ENCODE peak calls at places on chromosome 12, in eight cellular contexts. W, V, H, N, O, I, G and T are unnamed samples.

GRCh38 chr12:76037130-76038105 is 5.8 kb upstream of the PHLDA1 start:
- DNase-seq in W (peak; percentile 80), V (no peak), H (peak; percentile 87), N (no peak), O (no peak), I (peak; percentile 92), G (no peak), T (no peak)

GRCh38 chr12:64258576-64258975 is 36.5 kb upstream of the KICS2 start:
- DNase-seq in W (no peak), V (no peak), H (no peak), N (no peak), O (no peak), I (no peak), G (no peak), T (no peak)

GRCh38 chr12:131477613-131478012 is 233.3 kb upstream of the SFSWAP start:
- DNase-seq in W (no peak), V (no peak), H (no peak), N (no peak), O (no peak), I (no peak), G (no peak), T (no peak)

GRCh38 chr12:10098762-10099161 is at the start of gene CLEC1A:
- DNase-seq in W (no peak), V (peak; percentile 15), H (peak; percentile 82), N (no peak), O (no peak), I (no peak), G (no peak), T (no peak)

GRCh38 chr12:10320643-10321042 is 13.0 kb downstream of the KLRD1 start:
- DNase-seq in W (no peak), V (no peak), H (no peak), N (no peak), O (no peak), I (no peak), G (no peak), T (no peak)

GRCh38 chr12:103802586-103802886 is 38.5 kb downstream of the NT5DC3 start:
- DNase-seq in W (no peak), V (no peak), H (no peak), N (no peak), O (no peak), I (no peak), G (no peak), T (no peak)

GRCh38 chr12:22409071-22409951 is 74.8 kb upstream of the ST8SIA1 start:
- DNase-seq in W (no peak), V (no peak), H (no peak), N (no peak), O (no peak), I (no peak), G (no peak), T (no peak)

GRCh38 chr12:132393245-132393795 is 63.9 kb upstream of the GALNT9 start:
- DNase-seq in W (no peak), V (no peak), H (no peak), N (no peak), O (peak; percentile 2), I (peak; percentile 17), G (peak; percentile 36), T (no peak)

GRCh38 chr12:54026640-54027441 is 1.4 kb upstream of the HOXC6 start:
- DNase-seq in W (no peak), V (no peak), H (no peak), N (no peak), O (no peak), I (no peak), G (peak; percentile 55), T (no peak)

GRCh38 chr12:54028324-54029201 is at the start of gene HOXC6:
- DNase-seq in W (no peak), V (no peak), H (peak; percentile 15), N (no peak), O (no peak), I (peak; percentile 7), G (peak; percentile 70), T (no peak)

GRCh38 chr12:54029529-54030441 is 1.5 kb downstream of the HOXC6 start:
- DNase-seq in W (no peak), V (no peak), H (no peak), N (no peak), O (no peak), I (no peak), G (peak; percentile 53), T (no peak)

GRCh38 chr12:54025507-54026393 is 2.5 kb upstream of the HOXC6 start:
- DNase-seq in W (no peak), V (no peak), H (no peak), N (no peak), O (no peak), I (no peak), G (peak; percentile 48), T (no peak)

DNA sequence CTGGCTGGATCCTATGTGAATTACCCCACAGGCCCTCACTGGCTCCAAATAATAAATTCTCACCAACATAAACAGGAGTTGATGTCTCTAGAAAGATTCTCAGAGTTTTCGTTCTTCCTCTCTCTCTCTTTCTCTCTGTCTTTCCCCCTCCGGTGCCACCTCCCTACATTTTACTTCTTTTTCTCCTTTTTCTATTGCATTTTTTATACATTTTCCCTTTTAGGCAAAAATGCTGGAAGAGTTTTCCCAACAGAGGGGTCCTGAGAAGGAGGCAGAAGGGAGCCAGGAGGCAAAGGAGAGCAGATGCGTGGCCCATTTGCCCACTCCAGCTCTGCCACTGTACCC is 826 bp upstream of the HOXC6 start:
- DNase-seq in W (no peak), V (no peak), H (no peak), N (no peak), O (no peak), I (no peak), G (peak; percentile 12), T (no peak)
- H3K4me3 ChIP-seq in W (no peak overlapping the region), V (no peak overlapping the region), H (no peak overlapping the region), N (no peak overlapping the region), O (no peak overlapping the region), I (no peak overlapping the region), G (peak overlapping the region; percentile 77), T (no peak overlapping the region)

GRCh38 chr12:58140395-58140794 is 199.0 kb downstream of the ATP23 start:
- DNase-seq in W (peak; percentile 6), V (no peak), H (no peak), N (no peak), O (no peak), I (no peak), G (no peak), T (no peak)

GRCh38 chr12:58142991-58143390 is 201.6 kb downstream of the ATP23 start:
- DNase-seq in W (no peak), V (no peak), H (peak; percentile 72), N (no peak), O (no peak), I (no peak), G (no peak), T (no peak)

GRCh38 chr12:58139894-58140293 is 198.5 kb downstream of the ATP23 start:
- DNase-seq in W (no peak), V (no peak), H (no peak), N (no peak), O (no peak), I (no peak), G (no peak), T (no peak)

GRCh38 chr12:58148405-58148804 is 207.0 kb downstream of the ATP23 start:
- DNase-seq in W (peak; percentile 41), V (no peak), H (peak; percentile 94), N (no peak), O (no peak), I (peak; percentile 57), G (no peak), T (no peak)

DNA sequence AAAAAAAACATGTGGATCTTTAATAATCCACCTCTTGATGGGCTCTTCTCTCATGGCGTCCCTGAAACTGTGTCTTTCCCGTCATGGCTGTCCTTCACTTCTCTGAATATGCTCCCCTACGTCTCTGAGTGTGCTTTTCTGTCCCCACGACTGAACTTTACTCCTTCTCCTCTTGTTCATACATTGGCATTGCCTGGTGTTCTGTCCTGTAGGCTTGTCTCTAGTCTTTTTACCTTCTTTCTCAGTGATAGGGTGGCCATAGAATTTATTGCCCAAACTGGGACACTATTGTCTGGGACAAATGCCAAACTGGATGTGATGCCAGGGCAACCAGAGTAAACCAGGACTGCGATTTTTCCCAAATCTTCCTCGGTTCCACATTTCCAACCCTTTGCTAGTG is 202.1 kb downstream of the ATP23 start:
- DNase-seq in W (no peak), V (no peak), H (peak; percentile 29), N (no peak), O (peak; percentile 32), I (no peak), G (no peak), T (no peak)
- H3K4me3 ChIP-seq in W (no peak overlapping the region), V (no peak overlapping the region), H (no peak overlapping the region), N (no peak overlapping the region), O (no peak overlapping the region), I (no peak overlapping the region), G (no peak overlapping the region), T (no peak overlapping the region)

DNA sequence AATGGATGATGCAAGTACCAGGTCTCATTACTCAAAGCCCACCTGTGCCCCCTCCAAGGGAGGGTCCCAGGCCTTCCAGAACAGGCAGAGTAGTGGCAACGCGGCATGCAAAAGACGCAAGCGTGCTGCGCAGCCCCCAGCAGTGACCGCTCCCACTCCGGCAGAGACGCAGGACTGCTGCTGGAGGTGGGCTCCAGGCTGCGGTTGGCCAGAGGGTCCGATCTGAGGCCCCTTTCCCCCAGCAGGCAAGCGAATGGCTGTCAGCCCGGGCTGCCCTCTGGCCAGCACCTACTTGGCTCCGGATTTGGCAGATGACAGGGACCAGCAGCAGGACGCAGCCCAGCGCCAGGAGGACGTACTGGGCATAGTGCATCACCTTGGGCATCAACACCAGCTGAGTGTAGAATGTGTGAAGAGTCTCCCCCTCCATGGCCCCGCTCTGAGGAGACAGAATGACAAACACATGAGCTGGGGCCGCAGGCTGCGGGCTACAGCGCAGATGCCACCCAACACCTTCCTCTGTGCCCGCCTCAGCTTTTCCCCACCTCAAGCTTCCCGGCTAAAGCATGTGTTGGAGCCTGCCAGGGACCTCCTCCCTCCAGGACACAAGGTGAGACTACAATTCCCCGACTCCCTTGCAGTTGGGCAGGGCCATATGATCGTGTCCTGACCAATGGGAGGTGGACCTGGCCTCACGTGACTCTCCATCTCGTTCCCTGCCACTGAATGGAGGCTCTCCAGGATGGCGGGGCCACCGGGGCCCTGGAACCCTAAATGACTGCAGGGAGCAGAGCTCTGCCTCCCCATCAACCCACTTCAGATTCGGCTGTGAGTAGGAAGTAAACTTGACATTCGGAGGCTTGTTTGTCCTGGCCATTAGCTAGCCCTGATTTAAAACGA is 77.3 kb downstream of the SCARB1 start:
- DNase-seq in W (peak; percentile 63), V (peak; percentile 86), H (peak; percentile 86), N (peak; percentile 93), O (peak; percentile 53), I (peak; percentile 92), G (peak; percentile 81), T (peak; percentile 61)
- H3K4me3 ChIP-seq in W (peak overlapping the region; percentile 49), V (peak overlapping the region; percentile 26), H (peak overlapping the region; percentile 3), N (no peak overlapping the region), O (no peak overlapping the region), I (peak overlapping the region; percentile 47), G (peak overlapping the region; percentile 49), T (no peak overlapping the region)

GRCh38 chr12:70245458-70245857 is 2.2 kb downstream of the CNOT2 start:
- DNase-seq in W (no peak), V (no peak), H (no peak), N (no peak), O (no peak), I (no peak), G (no peak), T (no peak)

GRCh38 chr12:70243510-70244331 is 488 bp downstream of the CNOT2 start:
- DNase-seq in W (peak; percentile 62), V (peak; percentile 17), H (peak; percentile 73), N (peak; percentile 63), O (peak; percentile 70), I (peak; percentile 66), G (peak; percentile 85), T (peak; percentile 70)

GRCh38 chr12:70247653-70248199 is 4.5 kb downstream of the CNOT2 start:
- DNase-seq in W (peak; percentile 15), V (no peak), H (peak; percentile 60), N (no peak), O (no peak), I (no peak), G (no peak), T (no peak)

GRCh38 chr12:70248916-70249315 is 5.7 kb downstream of the CNOT2 start:
- DNase-seq in W (no peak), V (no peak), H (no peak), N (no peak), O (no peak), I (peak; percentile 48), G (no peak), T (no peak)

GRCh38 chr12:70246580-70246979 is 3.3 kb downstream of the CNOT2 start:
- DNase-seq in W (no peak), V (no peak), H (no peak), N (no peak), O (no peak), I (peak; percentile 50), G (no peak), T (no peak)
- H3K4me3 ChIP-seq in W (no peak overlapping the region), V (no peak overlapping the region), H (no peak overlapping the region), N (no peak overlapping the region), O (no peak overlapping the region), I (no peak overlapping the region), G (no peak overlapping the region), T (no peak overlapping the region)